ENCODE peak calls at places on chromosomes 3 and 15, in four cellular contexts. One of them, this sample, is unnamed.

GRCh38 chr3:164940737-164941136 is 137.6 kb downstream of the SI start:
- DNase-seq in NCI-H748 treated with DMSO at 0.1 percent for 48 hours: no peak
- DNase-seq in HS-27A: no peak
- DNase-seq in NT2/D1: no peak
- DNase-seq in this sample: no peak

GRCh38 chr3:125594581-125595011 is 701 bp downstream of the OSBPL11 start:
- DNase-seq in NT2/D1: no peak
- DNase-seq in HS-27A: no peak
- DNase-seq in NCI-H748 treated with DMSO at 0.1 percent for 48 hours: no peak
- DNase-seq in this sample: peak

GRCh38 chr3:113607219-113607596 is 74.9 kb downstream of the SIDT1 start:
- DNase-seq in NCI-H748 treated with DMSO at 0.1 percent for 48 hours: no peak
- DNase-seq in HS-27A: no peak
- DNase-seq in NT2/D1: no peak
- DNase-seq in this sample: no peak

GRCh38 chr15:92619380-92620101 is 36.0 kb downstream of the FAM174B start:
- DNase-seq in NCI-H748 treated with DMSO at 0.1 percent for 48 hours: no peak
- DNase-seq in NT2/D1: no peak
- DNase-seq in HS-27A: no peak
- DNase-seq in this sample: no peak

GRCh38 chr15:101254157-101255065 is 2.6 kb upstream of the CHSY1 start:
- DNase-seq in NT2/D1: no peak
- DNase-seq in NCI-H748 treated with DMSO at 0.1 percent for 48 hours: no peak
- DNase-seq in HS-27A: no peak
- DNase-seq in this sample: no peak

GRCh38 chr3:12308517-12308916 is 19.6 kb downstream of the PPARG start:
- DNase-seq in HS-27A: peak
- DNase-seq in NCI-H748 treated with DMSO at 0.1 percent for 48 hours: no peak
- DNase-seq in NT2/D1: no peak
- DNase-seq in this sample: no peak

GRCh38 chr3:38116471-38117162 is 20.3 kb downstream of the ACAA1 start:
- DNase-seq in NT2/D1: no peak
- DNase-seq in NCI-H748 treated with DMSO at 0.1 percent for 48 hours: no peak
- DNase-seq in HS-27A: no peak
- DNase-seq in this sample: no peak

GRCh38 chr3:123525433-123525832 is 59.4 kb downstream of the HACD2 start:
- DNase-seq in NT2/D1: no peak
- DNase-seq in NCI-H748 treated with DMSO at 0.1 percent for 48 hours: no peak
- DNase-seq in HS-27A: no peak
- DNase-seq in this sample: no peak

GRCh38 chr15:66815322-66815721 is 113.3 kb downstream of the SMAD6 start:
- DNase-seq in NT2/D1: no peak
- DNase-seq in NCI-H748 treated with DMSO at 0.1 percent for 48 hours: no peak
- DNase-seq in HS-27A: no peak
- DNase-seq in this sample: no peak

This sample was measured in naive B cell.